ENCODE peak calls at places on chromosomes 4 and X, in six cellular contexts. N is cardiac muscle cell; S is M059J; P is stimulated activated CD4-positive, alpha-beta T cell treated with anti-CD3 and anti-CD28 coated beads, Interleukin-2, amount 100 ng/mL, for 24 hours; U is NCI-H1694; J is NCI-H446 treated with DMSO at 0.1 percent for 48 hours. M is an unnamed sample.

GRCh38 chrX:37912797-37913196 is 65.4 kb upstream of the DYNLT3 start:
- DNase-seq in N (no peak), S (peak; percentile 52), P (no peak), U (no peak), J (no peak), M (no peak)

GRCh38 chrX:2715066-2715600 is 24.0 kb downstream of the CD99 start:
- DNase-seq in N (no peak), S (no peak), P (no peak), U (no peak), J (no peak), M (no peak)

GRCh38 chr4:74624351-74625151 is 169.8 kb downstream of the BTC start:
- DNase-seq in N (no peak), S (peak; percentile 92), P (no peak), U (no peak), J (no peak), M (peak; percentile 92)

GRCh38 chr4:81039351-81040174 is 9.1 kb downstream of the BMP3 start:
- DNase-seq in N (no peak), S (no peak), P (no peak), U (no peak), J (no peak), M (no peak)

GRCh38 chr4:41072021-41072777 is 142.1 kb downstream of the APBB2 start:
- DNase-seq in N (no peak), S (peak; percentile 88), P (no peak), U (no peak), J (no peak), M (peak; percentile 40)

GRCh38 chr4:38141808-38142500 is 181.8 kb downstream of the PTTG2 start:
- DNase-seq in N (no peak), S (peak; percentile 86), P (no peak), U (no peak), J (no peak), M (no peak)

GRCh38 chr4:83860200-83860599 is 324.3 kb downstream of the GPAT3 start:
- DNase-seq in N (no peak), S (peak; percentile 62), P (no peak), U (no peak), J (no peak), M (no peak)

GRCh38 chr4:112170451-112170993 is 25.3 kb downstream of the FAM241A start:
- DNase-seq in N (no peak), S (peak; percentile 83), P (no peak), U (no peak), J (no peak), M (peak; percentile 92)

GRCh38 chr4:85870298-85871083 is 395.5 kb downstream of the ARHGAP24 start:
- DNase-seq in N (no peak), S (no peak), P (no peak), U (no peak), J (no peak), M (no peak)

GRCh38 chr4:52244773-52245360 is 193.8 kb downstream of the SPATA18 start:
- DNase-seq in N (no peak), S (no peak), P (no peak), U (peak; percentile 12), J (peak; percentile 87), M (no peak)